ENCODE peak calls at places on chromosome X, in five cellular contexts. D, N, J, F and W are unnamed samples.

GRCh38 chrX:12955882-12956703 is 18.8 kb upstream of the TMSB4X start:
- DNase-seq in D (peak), N (peak), J (no peak), F (peak), W (peak)

GRCh38 chrX:19702856-19703255 is 184.5 kb downstream of the SH3KBP1 start:
- DNase-seq in D (no peak), N (no peak), J (no peak), F (no peak), W (no peak)

GRCh38 chrX:135591871-135592270 is 71.4 kb downstream of the INTS6L start:
- DNase-seq in D (no peak), N (peak), J (no peak), F (no peak), W (peak)

GRCh38 chrX:13220916-13221315 is 98.9 kb downstream of the ATXN3L start:
- DNase-seq in D (peak), N (peak), J (no peak), F (peak), W (no peak)

GRCh38 chrX:116872931-116873330 is 410.2 kb upstream of the CT83 start:
- DNase-seq in D (no peak), N (no peak), J (no peak), F (no peak), W (no peak)

GRCh38 chrX:115968436-115969252 is 201.9 kb upstream of the AGTR2 start:
- DNase-seq in D (peak), N (no peak), J (peak), F (peak), W (peak)

GRCh38 chrX:31266172-31267076 is 194.6 kb upstream of the FTHL17 start:
- DNase-seq in D (peak), N (no peak), J (peak), F (no peak), W (peak)

GRCh38 chrX:47216393-47216925 is 2.0 kb upstream of the CDK16 start:
- DNase-seq in D (peak), N (no peak), J (no peak), F (no peak), W (no peak)

GRCh38 chrX:32530802-32531403 is 680.4 kb downstream of the DMD start:
- DNase-seq in D (peak), N (peak), J (no peak), F (peak), W (peak)

GRCh38 chrX:78527263-78527662 is 131.9 kb downstream of the RTL3 start:
- DNase-seq in D (peak), N (peak), J (no peak), F (peak), W (no peak)

GRCh38 chrX:13647709-13648212 is 5.2 kb upstream of the TCEANC start:
- DNase-seq in D (peak), N (no peak), J (no peak), F (peak), W (no peak)

GRCh38 chrX:109826954-109827708 is 94.1 kb upstream of the ACSL4 start:
- DNase-seq in D (peak), N (peak), J (no peak), F (peak), W (peak)

GRCh38 chrX:107626481-107626880 is 1.8 kb upstream of the PRPS1 start:
- DNase-seq in D (no peak), N (peak), J (no peak), F (no peak), W (no peak)

GRCh38 chrX:73468376-73468775 is 21.5 kb downstream of the CDX4 start:
- DNase-seq in D (no peak), N (no peak), J (no peak), F (no peak), W (peak)

GRCh38 chrX:13778916-13779315 is 38.0 kb downstream of the GPM6B start:
- DNase-seq in D (peak), N (peak), J (no peak), F (peak), W (peak)

GRCh38 chrX:45850197-45850774 is 649.6 kb upstream of the DIPK2B start:
- DNase-seq in D (peak), N (peak), J (no peak), F (peak), W (peak)

GRCh38 chrX:3485727-3486126 is 139.3 kb upstream of the MXRA5 start:
- DNase-seq in D (no peak), N (no peak), J (no peak), F (no peak), W (peak)

GRCh38 chrX:140712413-140713173 is 3.0 kb downstream of the LINC00632 start:
- DNase-seq in D (peak), N (peak), J (peak), F (peak), W (peak)

GRCh38 chrX:80423744-80424143 is 3.5 kb downstream of the TENT5D start:
- DNase-seq in D (no peak), N (no peak), J (no peak), F (no peak), W (no peak)

GRCh38 chrX:109940411-109940810 is 62.5 kb upstream of the TMEM164 start:
- DNase-seq in D (peak), N (no peak), J (no peak), F (peak), W (no peak)

GRCh38 chrX:31392541-31392940 is 320.7 kb upstream of the FTHL17 start:
- DNase-seq in D (peak), N (no peak), J (no peak), F (peak), W (no peak)

GRCh38 chrX:54920610-54921426 is at the start of gene TRO:
- DNase-seq in D (peak), N (no peak), J (peak), F (no peak), W (peak)

GRCh38 chrX:32842053-32842452 is 369.3 kb downstream of the DMD start:
- DNase-seq in D (no peak), N (no peak), J (no peak), F (no peak), W (no peak)

GRCh38 chrX:39174761-39175417 is 373.6 kb downstream of the MID1IP1 start:
- DNase-seq in D (no peak), N (peak), J (no peak), F (no peak), W (no peak)

GRCh38 chrX:110008001-110008635 is 5.2 kb downstream of the TMEM164 start:
- DNase-seq in D (no peak), N (no peak), J (peak), F (no peak), W (no peak)

GRCh38 chrX:96924581-96924980 is 40.9 kb downstream of the RPA4 start:
- DNase-seq in D (no peak), N (no peak), J (no peak), F (no peak), W (no peak)

GRCh38 chrX:1529756-1530155 is 7.2 kb downstream of the P2RY8 start:
- DNase-seq in D (no peak), N (no peak), J (no peak), F (no peak), W (no peak)

GRCh38 chrX:148878371-148878770 is 378.0 kb downstream of the AFF2 start:
- DNase-seq in D (peak), N (no peak), J (no peak), F (peak), W (peak)

GRCh38 chrX:45824471-45824870 is 623.8 kb upstream of the DIPK2B start:
- DNase-seq in D (peak), N (peak), J (peak), F (peak), W (peak)

GRCh38 chrX:30865020-30865419 is 24.0 kb downstream of the TAB3 start:
- DNase-seq in D (no peak), N (peak), J (no peak), F (no peak), W (peak)

GRCh38 chrX:100969936-100970335 is 428 bp downstream of the ARL13A start:
- DNase-seq in D (no peak), N (no peak), J (peak), F (no peak), W (no peak)

GRCh38 chrX:30800901-30801300 is 88.2 kb downstream of the TAB3 start:
- DNase-seq in D (no peak), N (no peak), J (no peak), F (no peak), W (no peak)

DNA sequence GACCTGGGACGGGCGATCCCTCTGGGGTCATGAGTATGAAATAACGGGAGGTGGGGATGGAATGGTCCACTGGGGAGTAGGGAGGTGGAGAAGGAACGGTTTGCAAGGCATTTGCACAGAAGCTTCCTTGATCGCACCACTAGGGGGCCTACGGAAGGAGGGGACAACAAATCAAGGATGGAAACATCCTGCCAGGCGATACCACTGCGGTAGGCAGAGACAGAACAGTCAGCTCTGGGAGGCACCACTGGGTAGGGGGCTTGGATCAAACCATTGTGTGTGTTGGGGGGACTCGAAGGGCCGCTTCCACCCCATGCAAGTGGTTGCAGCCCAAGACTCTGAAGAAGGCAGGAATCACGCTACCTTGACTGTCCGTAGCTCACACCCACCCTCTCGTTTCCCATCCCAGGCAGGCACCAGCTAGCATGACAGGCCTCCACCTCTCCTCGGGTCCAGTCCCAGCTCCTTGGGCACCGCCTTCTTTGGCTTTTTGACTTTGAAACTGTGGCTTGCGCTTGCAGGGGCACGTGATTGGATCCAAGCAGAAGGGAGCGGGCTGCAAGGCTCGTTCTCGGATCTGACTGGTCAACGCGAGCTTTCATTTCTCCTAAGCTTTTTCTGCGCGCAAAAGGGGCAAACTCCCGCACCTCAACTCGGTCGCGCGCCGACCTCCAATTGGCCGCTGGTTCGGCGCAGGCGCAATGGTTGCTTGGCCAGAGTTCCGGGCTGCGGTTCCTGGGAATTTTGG is 28.4 kb downstream of the GAGE1 start:
- DNase-seq in D (no peak), N (peak), J (peak), F (no peak), W (peak)
- H3K9ac ChIP-seq in D (no peak), N (no peak), J (no peak), F (no peak), W (no peak)

GRCh38 chrX:53319614-53320542 is 38.5 kb upstream of the IQSEC2 start:
- DNase-seq in D (no peak), N (no peak), J (peak), F (no peak), W (no peak)

GRCh38 chrX:53321943-53322497 is 40.6 kb upstream of the IQSEC2 start:
- DNase-seq in D (no peak), N (no peak), J (no peak), F (no peak), W (no peak)

GRCh38 chrX:53321216-53321942 is 40.0 kb upstream of the IQSEC2 start:
- DNase-seq in D (no peak), N (no peak), J (peak), F (no peak), W (no peak)

GRCh38 chrX:53318766-53319353 is 37.5 kb upstream of the IQSEC2 start:
- DNase-seq in D (no peak), N (no peak), J (no peak), F (no peak), W (no peak)

DNA sequence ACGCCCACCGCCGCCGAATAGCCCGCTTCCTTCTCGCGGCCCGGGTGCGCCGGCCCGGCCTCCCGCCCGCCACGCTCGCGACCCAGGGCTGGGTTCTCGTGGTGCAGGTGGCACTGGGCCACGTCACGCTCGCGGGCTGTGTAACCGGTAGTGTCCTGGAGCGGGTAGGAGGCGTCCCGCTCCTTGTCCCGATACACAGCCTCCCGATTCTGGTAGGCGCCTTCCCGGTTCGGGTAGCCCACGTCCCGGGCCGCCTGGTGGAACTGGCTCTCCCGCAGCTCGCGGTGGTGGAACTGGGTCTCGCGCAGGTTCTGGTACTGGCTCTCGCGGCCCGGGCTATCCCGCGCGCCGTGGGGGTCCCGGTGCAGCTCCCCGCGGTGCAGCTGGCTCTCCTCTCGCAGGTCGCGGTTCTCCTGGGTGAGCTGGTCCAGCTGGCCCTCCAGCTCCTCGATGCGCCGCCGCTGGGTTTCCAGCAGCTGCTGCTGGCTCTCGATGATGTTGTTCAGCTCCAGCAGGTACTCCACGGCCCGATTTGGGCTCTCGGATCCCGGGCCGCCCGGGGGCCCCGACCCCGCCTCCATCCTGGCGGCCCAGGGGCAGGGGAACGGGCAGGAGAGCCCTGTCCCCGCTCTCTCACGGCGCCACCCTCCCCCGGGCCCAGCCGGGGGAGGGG is 39.3 kb upstream of the IQSEC2 start:
- DNase-seq in D (no peak), N (no peak), J (peak), F (no peak), W (no peak)
- H3K9ac ChIP-seq in D (peak), N (peak), J (peak), F (peak), W (peak)

GRCh38 chrX:117977521-117977920 is 139.1 kb downstream of the KLHL13 start:
- DNase-seq in D (no peak), N (no peak), J (no peak), F (no peak), W (no peak)

GRCh38 chrX:117973175-117974075 is 143.2 kb downstream of the KLHL13 start:
- DNase-seq in D (no peak), N (no peak), J (peak), F (no peak), W (peak)

GRCh38 chrX:117969337-117969736 is 147.3 kb downstream of the KLHL13 start:
- DNase-seq in D (no peak), N (peak), J (no peak), F (no peak), W (no peak)

GRCh38 chrX:117969782-117970181 is 146.8 kb downstream of the KLHL13 start:
- DNase-seq in D (no peak), N (no peak), J (no peak), F (no peak), W (no peak)

GRCh38 chrX:117972681-117973080 is 143.9 kb downstream of the KLHL13 start:
- DNase-seq in D (peak), N (no peak), J (no peak), F (no peak), W (peak)
- H3K9ac ChIP-seq in D (no peak), N (no peak), J (peak), F (peak), W (no peak)

GRCh38 chrX:40727093-40727492 is 8.2 kb downstream of the MED14 start:
- DNase-seq in D (no peak), N (no peak), J (no peak), F (no peak), W (no peak)

GRCh38 chrX:40733691-40734090 is 1.7 kb downstream of the MED14 start:
- DNase-seq in D (peak), N (no peak), J (peak), F (no peak), W (peak)

GRCh38 chrX:40734956-40735317 is 405 bp downstream of the MED14 start:
- DNase-seq in D (peak), N (no peak), J (no peak), F (no peak), W (no peak)

GRCh38 chrX:40727599-40728252 is 7.6 kb downstream of the MED14 start:
- DNase-seq in D (no peak), N (no peak), J (no peak), F (no peak), W (no peak)

DNA sequence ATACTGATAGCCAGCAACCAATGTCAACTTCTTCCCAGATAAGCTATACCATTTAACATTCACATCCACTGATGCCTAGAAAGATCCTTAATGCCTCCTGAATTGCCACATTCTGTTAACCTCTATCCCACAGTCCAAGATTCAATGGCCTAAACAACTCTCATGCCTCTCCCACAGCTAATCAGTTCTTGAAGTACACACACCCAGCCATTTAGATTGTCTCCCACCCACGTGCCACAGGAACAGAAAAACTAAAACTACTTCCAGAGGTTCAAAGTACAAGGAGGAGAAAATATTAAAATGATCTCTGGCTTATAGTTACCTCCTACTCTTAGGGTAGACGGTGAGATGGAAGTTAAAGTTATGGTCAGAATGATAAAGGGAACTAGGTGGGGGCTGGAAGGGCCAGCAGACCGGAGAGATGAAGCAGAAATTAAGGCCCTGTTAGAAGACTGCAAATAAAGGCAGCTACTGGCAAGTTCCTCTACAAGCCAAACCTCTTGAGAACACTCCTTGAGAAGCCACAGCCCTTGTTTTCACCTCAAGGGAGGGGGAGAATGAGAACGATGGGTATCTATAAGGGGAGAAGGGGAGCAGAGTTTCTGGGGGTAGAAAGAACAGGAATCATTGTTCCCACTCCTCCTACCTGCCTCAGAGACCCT is 5.3 kb downstream of the MED14 start:
- DNase-seq in D (no peak), N (no peak), J (no peak), F (no peak), W (no peak)
- H3K9ac ChIP-seq in D (no peak), N (no peak), J (no peak), F (no peak), W (no peak)

DNA sequence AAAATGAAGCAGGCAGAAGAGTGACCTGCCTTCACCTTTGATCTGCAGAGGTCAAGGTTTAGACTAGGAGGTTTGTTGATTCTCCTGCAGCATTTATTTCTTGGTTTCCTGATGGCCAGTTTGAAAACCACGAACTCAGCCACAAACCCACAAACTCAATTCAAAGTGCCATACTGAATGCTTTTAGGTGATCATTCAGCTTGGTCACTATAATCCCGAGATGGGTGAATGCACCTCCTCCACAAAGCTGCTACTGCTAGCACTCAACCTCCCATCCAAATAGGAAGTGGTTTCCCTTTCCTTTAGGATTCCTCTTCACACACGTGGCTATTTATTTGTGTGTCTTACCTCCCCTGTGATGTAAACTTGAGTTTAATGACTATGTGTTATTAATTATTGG is 225.2 kb downstream of the MID1 start:
- DNase-seq in D (peak), N (no peak), J (no peak), F (no peak), W (no peak)
- H3K9ac ChIP-seq in D (no peak), N (no peak), J (no peak), F (no peak), W (no peak)